ENCODE peak calls at places on chromosome 18, in ten cellular contexts. S, J, D, X, Z, G, F, U, O and A are unnamed samples.
A peak's percentile ranks its signal among the peaks of the same experiment; 100 is the strongest.

GRCh38 chr18:22052405-22053105 is 116.8 kb upstream of the GATA6 start:
- DNase-seq in J (no peak), S (no peak), G (no peak), O (no peak), Z (no peak), U (no peak), F (no peak), X (no peak), D (no peak), A (no peak)

GRCh38 chr18:62450546-62451395 is 72.1 kb upstream of the ZCCHC2 start:
- DNase-seq in D (peak; percentile 95), Z (peak; percentile 90), O (peak; percentile 56), G (peak; percentile 26), J (no peak), X (peak; percentile 94), S (no peak), F (peak; percentile 95), U (peak; percentile 19), A (no peak)

GRCh38 chr18:23384778-23385736 is 68.0 kb upstream of the RIOK3 start:
- DNase-seq in G (no peak), D (no peak), O (no peak), F (no peak), S (no peak), Z (no peak), U (no peak), X (no peak), J (no peak), A (no peak)

GRCh38 chr18:46412831-46413371 is 244.1 kb downstream of the LOXHD1 start:
- DNase-seq in D (no peak), S (no peak), Z (no peak), O (no peak), X (no peak), G (no peak), U (peak; percentile 29), F (no peak), J (no peak), A (no peak)

GRCh38 chr18:79064228-79064627 is 5.0 kb upstream of the ATP9B start:
- DNase-seq in X (no peak), U (no peak), D (no peak), Z (no peak), J (no peak), O (no peak), F (no peak), S (no peak), G (no peak), A (no peak)

GRCh38 chr18:59024829-59025228 is 114.9 kb upstream of the SEC11C start:
- DNase-seq in G (no peak), S (no peak), J (no peak), U (no peak), F (peak; percentile 82), X (no peak), O (no peak), D (no peak), Z (no peak), A (no peak)

GRCh38 chr18:26719909-26720308 is 145.6 kb downstream of the AQP4 start:
- DNase-seq in O (no peak), G (no peak), J (no peak), F (no peak), U (no peak), X (no peak), D (no peak), S (no peak), Z (no peak), A (no peak)

GRCh38 chr18:46609048-46609447 is 48.0 kb downstream of the LOXHD1 start:
- DNase-seq in U (no peak), X (no peak), J (no peak), O (no peak), F (no peak), G (no peak), S (no peak), Z (no peak), D (no peak), A (no peak)

GRCh38 chr18:57275111-57275510 is 77.2 kb upstream of the ST8SIA3 start:
- DNase-seq in Z (no peak), F (no peak), U (no peak), J (no peak), S (no peak), G (no peak), D (no peak), O (no peak), X (no peak), A (no peak)

GRCh38 chr18:59783138-59783537 is 85.9 kb upstream of the CCBE1 start:
- DNase-seq in S (no peak), J (no peak), D (peak; percentile 87), Z (peak; percentile 75), U (peak; percentile 59), X (no peak), G (peak; percentile 31), O (peak; percentile 75), F (no peak), A (peak; percentile 14)

GRCh38 chr18:58263733-58264469 is 219.9 kb downstream of the NEDD4L start:
- DNase-seq in J (no peak), U (no peak), S (no peak), Z (no peak), G (no peak), F (no peak), X (no peak), D (no peak), O (no peak), A (no peak)

GRCh38 chr18:52228158-52228557 is 111.8 kb upstream of the DCC start:
- DNase-seq in X (no peak), D (no peak), O (no peak), F (no peak), Z (no peak), S (no peak), J (no peak), U (no peak), G (no peak), A (no peak)

GRCh38 chr18:23209031-23209430 is 73.7 kb downstream of the CABLES1 start:
- DNase-seq in U (no peak), D (no peak), O (no peak), X (no peak), S (no peak), G (peak; percentile 42), F (no peak), J (no peak), Z (no peak), A (peak; percentile 22)

GRCh38 chr18:46097378-46097852 is 681 bp downstream of the ATP5F1A start:
- DNase-seq in S (no peak), O (peak; percentile 36), G (no peak), J (no peak), X (no peak), Z (no peak), F (no peak), U (peak; percentile 37), D (no peak), A (no peak)

GRCh38 chr18:61554117-61554776 is 221.0 kb downstream of the CDH20 start:
- DNase-seq in U (no peak), Z (no peak), G (peak; percentile 38), F (no peak), S (no peak), O (no peak), X (no peak), D (no peak), J (no peak), A (no peak)

GRCh38 chr18:46469186-46469915 is 187.7 kb downstream of the LOXHD1 start:
- DNase-seq in O (no peak), J (no peak), Z (no peak), U (peak; percentile 28), D (no peak), S (no peak), X (no peak), G (no peak), F (no peak), A (no peak)

GRCh38 chr18:36672437-36673344 is 156.1 kb downstream of the TPGS2 start:
- DNase-seq in J (no peak), S (no peak), X (peak; percentile 85), D (no peak), O (no peak), Z (peak; percentile 21), G (no peak), F (peak; percentile 71), U (no peak), A (no peak)

GRCh38 chr18:79070486-79070885 is 1.3 kb downstream of the ATP9B start:
- DNase-seq in Z (no peak), G (no peak), D (no peak), U (no peak), F (no peak), X (no peak), S (no peak), O (no peak), J (no peak), A (no peak)